ENCODE peak calls at places on chromosomes 3 and 15, in four cellular contexts. D, F, N and J are unnamed samples.
A peak's percentile ranks its signal among the peaks of the same experiment; 100 is the strongest.

GRCh38 chr15:65377976-65378366 is at the start of gene IGDCC3:
- DNase-seq in D (peak; percentile 85), F (peak; percentile 31), N (no peak), J (no peak)

GRCh38 chr3:134029734-134030381 is at the start of gene SLCO2A1:
- DNase-seq in D (peak; percentile 79), F (no peak), N (no peak), J (peak; percentile 11)

GRCh38 chr3:134364061-134364935 is 9.9 kb downstream of the AMOTL2 start:
- DNase-seq in D (peak; percentile 88), F (peak; percentile 42), N (no peak), J (peak; percentile 96)

GRCh38 chr3:123871946-123872345 is 12.2 kb downstream of the MYLK start:
- DNase-seq in D (no peak), F (no peak), N (no peak), J (peak; percentile 23)

GRCh38 chr3:30924763-30925162 is 30.3 kb upstream of the GADL1 start:
- DNase-seq in D (no peak), F (no peak), N (no peak), J (peak; percentile 31)

GRCh38 chr3:176075491-176075890 is 1121.8 kb downstream of the TBL1XR1 start:
- DNase-seq in D (no peak), F (no peak), N (no peak), J (no peak)

GRCh38 chr3:76550522-76551201 is 489.2 kb upstream of the ROBO2 start:
- DNase-seq in D (no peak), F (no peak), N (no peak), J (no peak)

GRCh38 chr3:187063286-187064081 is 75.8 kb downstream of the RPL39L start:
- DNase-seq in D (no peak), F (no peak), N (no peak), J (peak; percentile 12)

GRCh38 chr3:192879346-192880031 is 38.2 kb downstream of the MB21D2 start:
- DNase-seq in D (no peak), F (no peak), N (no peak), J (peak; percentile 96)

GRCh38 chr3:133472242-133472641 is 72.4 kb downstream of the BFSP2 start:
- DNase-seq in D (peak; percentile 62), F (no peak), N (no peak), J (no peak)

GRCh38 chr15:69003971-69004370 is 10.5 kb upstream of the NOX5 start:
- DNase-seq in D (peak; percentile 3), F (no peak), N (no peak), J (no peak)

GRCh38 chr3:120171134-120171863 is 77.1 kb upstream of the GSK3B start:
- DNase-seq in D (no peak), F (no peak), N (no peak), J (peak; percentile 47)

GRCh38 chr3:65587650-65588439 is 450.9 kb downstream of the MAGI1 start:
- DNase-seq in D (no peak), F (peak; percentile 49), N (no peak), J (no peak)

GRCh38 chr15:45114076-45114750 is at the start of the genes DUOX2 and DUOXA2:
- DNase-seq in D (no peak), F (no peak), N (no peak), J (no peak)

GRCh38 chr3:30308131-30308530 is 298.3 kb upstream of the TGFBR2 start:
- DNase-seq in D (no peak), F (no peak), N (no peak), J (peak; percentile 50)

GRCh38 chr3:101725192-101725889 is 927 bp downstream of the CEP97 start:
- DNase-seq in D (peak; percentile 55), F (peak; percentile 12), N (no peak), J (peak; percentile 5)

GRCh38 chr15:92636950-92637481 is 18.6 kb downstream of the FAM174B start:
- DNase-seq in D (peak; percentile 79), F (peak; percentile 39), N (no peak), J (no peak)

GRCh38 chr15:42692997-42693396 is 43.9 kb downstream of the CDAN1 start:
- DNase-seq in D (no peak), F (no peak), N (no peak), J (no peak)

GRCh38 chr15:90876046-90876445 is 7.7 kb downstream of the FURIN start:
- DNase-seq in D (no peak), F (no peak), N (no peak), J (no peak)

GRCh38 chr15:90875549-90875981 is 7.2 kb downstream of the FURIN start:
- DNase-seq in D (no peak), F (no peak), N (no peak), J (no peak)

GRCh38 chr15:90873488-90873997 is 5.2 kb downstream of the FURIN start:
- DNase-seq in D (no peak), F (no peak), N (no peak), J (no peak)

GRCh38 chr15:90872481-90873184 is 4.2 kb downstream of the FURIN start:
- DNase-seq in D (no peak), F (peak; percentile 45), N (no peak), J (peak; percentile 80)

GRCh38 chr15:90873998-90874605 is 5.7 kb downstream of the FURIN start:
- DNase-seq in D (peak; percentile 71), F (peak; percentile 50), N (no peak), J (no peak)
- TF ChIP-seq CHD1 in D (no peak), F (no peak), N (no peak), J (no peak)

DNA sequence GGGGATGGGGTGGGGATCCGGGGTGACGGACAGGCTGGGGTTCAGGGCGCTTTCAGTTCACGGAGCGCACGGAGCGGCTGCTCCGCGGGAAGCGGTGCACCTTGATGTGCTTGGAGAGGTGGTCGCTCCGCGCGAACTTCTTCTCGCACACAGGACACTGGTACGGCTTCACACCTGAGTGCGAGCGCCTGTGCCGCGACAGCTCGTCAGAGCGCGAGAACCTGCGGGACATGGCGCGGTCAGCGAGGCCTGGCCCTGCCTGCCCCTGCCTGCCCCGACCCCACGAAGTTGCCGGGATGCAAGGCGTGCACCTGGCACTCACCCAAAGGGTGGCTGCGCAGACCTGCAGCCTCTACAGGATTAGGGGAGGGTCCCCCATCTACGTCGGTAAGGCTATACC is 13.5 kb downstream of the KLF15 start:
- DNase-seq in D (no peak), F (no peak), N (no peak), J (no peak)
- TF ChIP-seq CHD1 in D (no peak), F (no peak), N (no peak), J (no peak)

GRCh38 chr15:63755162-63755561 is 78.6 kb downstream of the HERC1 start:
- DNase-seq in D (no peak), F (no peak), N (no peak), J (no peak)
- TF ChIP-seq CHD1 in D (no peak), F (no peak), N (no peak), J (no peak)

GRCh38 chr15:56234804-56235203 is 8.9 kb downstream of the RFX7 start:
- DNase-seq in D (no peak), F (no peak), N (no peak), J (no peak)
- TF ChIP-seq CHD1 in D (no peak), F (no peak), N (no peak), J (no peak)

DNA sequence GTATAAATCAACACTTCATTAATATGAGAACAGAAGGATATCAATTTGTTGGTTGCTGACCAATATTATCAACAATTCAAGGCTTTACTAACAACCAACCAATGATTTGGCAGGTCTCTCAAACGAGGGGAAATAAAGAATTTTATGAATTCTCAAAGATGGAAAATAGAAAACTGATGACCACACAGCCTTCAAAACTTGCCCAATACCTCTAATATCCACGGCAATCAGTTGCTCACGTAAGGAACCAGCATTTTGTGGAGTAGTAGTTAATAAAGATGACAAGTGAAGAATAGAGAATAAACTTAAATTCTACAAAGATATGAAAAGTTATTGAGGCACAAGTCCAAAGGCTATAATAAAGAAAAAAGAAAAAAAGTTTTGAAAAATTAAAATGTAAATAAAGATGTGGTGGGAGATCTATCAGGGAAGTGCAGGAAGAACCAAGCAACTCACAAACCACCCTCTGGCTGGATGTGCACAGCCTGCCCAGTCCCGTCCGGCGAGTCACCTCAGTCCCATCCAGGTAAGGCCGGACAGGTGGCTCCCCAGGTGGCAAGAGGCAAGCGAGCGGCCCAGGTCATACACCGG is 808 bp downstream of the GK5 start:
- DNase-seq in D (no peak), F (no peak), N (no peak), J (no peak)
- TF ChIP-seq CHD1 in D (no peak), F (no peak), N (no peak), J (no peak)

GRCh38 chr3:138476526-138476925 is 42.1 kb downstream of the ESYT3 start:
- DNase-seq in D (no peak), F (no peak), N (no peak), J (no peak)

GRCh38 chr3:138471481-138471880 is 37.1 kb downstream of the ESYT3 start:
- DNase-seq in D (no peak), F (no peak), N (no peak), J (no peak)

GRCh38 chr3:138477120-138477519 is 42.7 kb downstream of the ESYT3 start:
- DNase-seq in D (no peak), F (no peak), N (no peak), J (no peak)

GRCh38 chr3:138472141-138472825 is 37.9 kb downstream of the ESYT3 start:
- DNase-seq in D (peak; percentile 23), F (no peak), N (no peak), J (no peak)

GRCh38 chr3:138474163-138474562 is 39.7 kb downstream of the ESYT3 start:
- DNase-seq in D (no peak), F (no peak), N (no peak), J (no peak)
- TF ChIP-seq CHD1 in D (no peak), F (no peak), N (no peak), J (no peak)

GRCh38 chr3:50279255-50280016 is 549 bp downstream of the LSMEM2 start:
- DNase-seq in D (no peak), F (no peak), N (no peak), J (no peak)
- TF ChIP-seq CHD1 in D (no peak), F (no peak), N (no peak), J (no peak)